ENCODE peak calls at places on chromosomes 13 and 19, in nine cellular contexts. I, N, G, Y, K, S, U, E and C are unnamed samples. For H3K4me1, the result is how much of the 10 kb centered on the place peaks cover.

GRCh38 chr13:27359203-27359821 is 65.1 kb upstream of the GTF3A start:
- DNase-seq in N (peak), I (peak), U (peak), Y (no peak), E (peak), K (peak), S (peak), G (peak), C (peak)

GRCh38 chr13:46097015-46097414 is 7.8 kb downstream of the CPB2 start:
- DNase-seq in S (no peak), G (no peak), U (no peak), I (no peak), K (no peak), Y (no peak), N (no peak), E (no peak), C (no peak)

GRCh38 chr13:77489566-77490337 is 45.8 kb upstream of the SCEL start:
- DNase-seq in E (no peak), G (no peak), U (no peak), N (no peak), Y (no peak), K (no peak), I (no peak), S (no peak), C (no peak)

GRCh38 chr13:47708386-47708785 is 292.7 kb downstream of the SUCLA2 start:
- DNase-seq in K (peak), I (no peak), U (no peak), G (no peak), E (no peak), Y (no peak), N (no peak), S (peak), C (no peak)

GRCh38 chr13:111945086-111945485 is 121.9 kb upstream of the SOX1 start:
- DNase-seq in Y (no peak), E (no peak), U (no peak), S (no peak), N (no peak), K (no peak), G (no peak), I (no peak), C (no peak)

GRCh38 chr13:75715598-75716523 is 79.7 kb downstream of the LMO7 start:
- DNase-seq in E (no peak), K (no peak), G (no peak), I (no peak), N (no peak), S (no peak), U (no peak), Y (no peak), C (no peak)

GRCh38 chr19:28466107-28467045 is 746.6 kb downstream of the UQCRFS1 start:
- DNase-seq in U (peak), E (peak), Y (no peak), I (peak), K (peak), N (peak), S (peak), G (peak), C (peak)

GRCh38 chr13:95121516-95121915 is 179.7 kb downstream of the ABCC4 start:
- DNase-seq in U (no peak), I (no peak), S (no peak), Y (no peak), E (no peak), K (peak), N (no peak), G (no peak), C (no peak)

GRCh38 chr19:47991191-47991808 is 670 bp downstream of the BSPH1 start:
- DNase-seq in G (no peak), E (no peak), K (no peak), U (no peak), N (no peak), Y (no peak), S (no peak), I (no peak), C (no peak)

GRCh38 chr19:953501-954271 is 27.9 kb downstream of the ARID3A start:
- DNase-seq in Y (no peak), I (no peak), G (no peak), S (no peak), N (no peak), E (no peak), U (peak), K (no peak), C (no peak)

GRCh38 chr19:15197275-15198005 is 3.4 kb downstream of the NOTCH3 start:
- DNase-seq in E (no peak), Y (no peak), G (no peak), U (no peak), I (no peak), N (no peak), S (peak), K (no peak), C (no peak)

GRCh38 chr13:36907801-36908200 is 12.2 kb downstream of the SMAD9 start:
- DNase-seq in U (no peak), E (no peak), G (no peak), N (no peak), I (no peak), K (no peak), S (no peak), Y (no peak), C (no peak)

GRCh38 chr19:46603752-46604241 is 2.7 kb downstream of the CALM3 start:
- DNase-seq in Y (no peak), E (no peak), I (no peak), N (no peak), K (no peak), U (no peak), S (no peak), G (no peak), C (peak)

GRCh38 chr13:80116107-80116506 is 224.8 kb downstream of the SPRY2 start:
- DNase-seq in S (peak), G (no peak), I (no peak), Y (no peak), E (no peak), N (no peak), K (peak), U (no peak), C (no peak)

GRCh38 chr13:75226755-75227435 is 255.1 kb downstream of the TBC1D4 start:
- DNase-seq in Y (peak), K (peak), S (peak), I (no peak), U (peak), E (peak), G (no peak), N (no peak), C (no peak)

GRCh38 chr19:19530423-19530804 is 1.7 kb downstream of the YJEFN3 start:
- DNase-seq in Y (no peak), E (no peak), S (peak), U (peak), G (no peak), N (no peak), I (no peak), K (no peak), C (no peak)

GRCh38 chr13:97194473-97194872 is 27.7 kb upstream of the MBNL2 start:
- DNase-seq in U (peak), E (no peak), N (no peak), Y (peak), G (no peak), I (no peak), K (peak), S (peak), C (no peak)

GRCh38 chr19:39372047-39372802 is 18.7 kb downstream of the PAF1 start:
- DNase-seq in K (peak), S (peak), G (peak), N (no peak), E (peak), U (no peak), Y (no peak), I (peak), C (peak)

GRCh38 chr13:98220188-98220765 is 43.2 kb upstream of the RNF113B start:
- DNase-seq in I (no peak), K (peak), Y (no peak), S (no peak), N (no peak), E (no peak), U (no peak), G (no peak), C (no peak)

GRCh38 chr13:105817011-105817410 is 718.5 kb downstream of the EFNB2 start:
- DNase-seq in N (no peak), G (no peak), I (no peak), U (peak), K (no peak), Y (peak), E (no peak), S (no peak), C (no peak)

GRCh38 chr13:19587635-19588300 is 26.4 kb upstream of the TPTE2 start:
- DNase-seq in I (no peak), S (peak), N (no peak), E (no peak), Y (no peak), U (peak), G (peak), K (peak), C (no peak)

GRCh38 chr19:45564131-45564780 is 20.3 kb downstream of the OPA3 start:
- DNase-seq in K (no peak), U (peak), I (peak), Y (no peak), G (no peak), S (no peak), N (no peak), E (no peak), C (no peak)

GRCh38 chr19:29690842-29691241 is 24.2 kb downstream of the C19orf12 start:
- DNase-seq in U (peak), E (no peak), G (no peak), Y (peak), K (peak), N (peak), S (peak), I (peak), C (no peak)

GRCh38 chr19:33724021-33724722 is 72.5 kb upstream of the KCTD15 start:
- DNase-seq in E (no peak), K (no peak), I (no peak), G (no peak), U (no peak), Y (no peak), N (no peak), S (no peak), C (no peak)

GRCh38 chr13:43389573-43389972 is 366.2 kb downstream of the DNAJC15 start:
- DNase-seq in G (no peak), N (no peak), K (no peak), I (no peak), S (peak), Y (no peak), U (no peak), E (no peak), C (no peak)

GRCh38 chr19:5306531-5306930 is 34.1 kb downstream of the PTPRS start:
- DNase-seq in Y (no peak), I (no peak), K (no peak), E (no peak), G (no peak), S (no peak), N (no peak), U (peak), C (no peak)

GRCh38 chr13:24038405-24038804 is 122.1 kb upstream of the SPATA13 start:
- DNase-seq in G (no peak), S (peak), K (peak), Y (no peak), N (no peak), U (peak), E (no peak), I (peak), C (no peak)

GRCh38 chr19:47229674-47230121 is 1.3 kb downstream of the BBC3 start:
- DNase-seq in S (peak), E (no peak), U (peak), Y (no peak), I (no peak), N (peak), G (no peak), K (peak), C (no peak)

GRCh38 chr13:79398915-79399314 is 7.1 kb downstream of the RBM26 start:
- DNase-seq in U (no peak), G (no peak), E (no peak), Y (no peak), S (peak), I (no peak), N (no peak), K (peak), C (no peak)

GRCh38 chr19:991174-991931 is 7.2 kb downstream of the WDR18 start:
- DNase-seq in G (no peak), E (no peak), U (peak), S (peak), K (peak), I (no peak), N (peak), Y (no peak), C (no peak)

GRCh38 chr13:99425485-99426341 is 75.6 kb upstream of the TM9SF2 start:
- DNase-seq in U (no peak), E (no peak), S (no peak), K (no peak), Y (no peak), I (peak), G (no peak), N (peak), C (no peak)

GRCh38 chr19:14337510-14337909 is 43.7 kb upstream of the ADGRE5 start:
- DNase-seq in Y (no peak), U (peak), N (no peak), K (no peak), G (no peak), I (peak), S (no peak), E (no peak), C (peak)

GRCh38 chr13:102566513-102566912 is 30.3 kb upstream of the TPP2 start:
- DNase-seq in I (no peak), K (no peak), N (no peak), Y (no peak), E (no peak), G (no peak), U (no peak), S (no peak), C (no peak)

DNA sequence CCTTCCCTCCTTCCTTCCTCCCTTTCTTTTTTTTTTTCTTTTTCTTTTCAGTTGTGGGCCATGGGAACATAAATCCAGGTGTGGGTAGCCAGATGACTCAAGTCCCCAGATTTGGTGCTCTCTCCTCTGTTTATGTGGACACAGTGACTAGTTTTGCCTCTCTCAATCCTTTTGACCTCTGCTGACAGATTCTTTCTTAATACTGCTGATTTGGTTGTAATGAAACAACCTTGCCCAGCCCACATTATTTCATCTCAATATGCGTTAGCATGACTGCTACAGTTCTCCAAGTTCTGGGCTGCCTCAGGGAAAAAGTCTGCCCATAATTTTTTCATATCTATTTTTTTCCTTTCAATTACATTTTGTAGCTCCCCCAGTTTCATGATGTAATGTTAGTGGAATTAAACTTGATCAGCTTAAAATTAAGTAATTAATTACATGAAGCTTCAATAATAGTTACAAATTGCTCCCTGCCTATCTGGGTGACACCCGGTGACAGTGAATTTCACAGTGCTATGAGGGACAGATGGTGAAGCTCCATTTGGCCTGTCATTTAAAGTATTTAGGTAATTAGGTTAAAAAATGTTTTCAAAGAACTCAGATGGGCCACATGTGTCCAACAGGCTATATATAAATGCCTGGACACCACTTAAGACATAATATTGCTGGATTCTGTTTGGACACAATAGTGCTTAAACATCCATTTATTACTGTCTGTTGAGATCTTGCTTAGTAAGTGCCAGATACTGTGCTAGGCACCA is 118.8 kb upstream of the FRY start:
- DNase-seq in K (no peak), Y (no peak), U (no peak), E (no peak), S (no peak), I (no peak), N (no peak), G (no peak), C (no peak)
- H3K4me1 ChIP-seq in K (under half), Y (under half), U (under half), E (under half), S (under half), I (under half), N (under half), G (half or more), C (under half)

GRCh38 chr19:55256562-55257460 is 2.0 kb downstream of the PPP6R1 start:
- DNase-seq in G (no peak), I (no peak), Y (no peak), S (no peak), N (no peak), U (no peak), E (no peak), K (no peak), C (no peak)

GRCh38 chr19:55255618-55256423 is 3.0 kb downstream of the PPP6R1 start:
- DNase-seq in G (no peak), K (peak), E (no peak), I (peak), Y (no peak), N (peak), U (no peak), S (peak), C (no peak)

GRCh38 chr19:55258828-55259539 is at the start of gene PPP6R1:
- DNase-seq in S (peak), U (peak), N (peak), E (peak), Y (peak), K (peak), G (peak), I (peak), C (peak)

GRCh38 chr19:55258476-55258827 is 365 bp downstream of the PPP6R1 start:
- DNase-seq in S (no peak), Y (no peak), I (no peak), N (peak), K (no peak), G (no peak), U (no peak), E (no peak), C (peak)

GRCh38 chr19:55257461-55258411 is 1.1 kb downstream of the PPP6R1 start:
- DNase-seq in Y (no peak), N (peak), G (no peak), I (no peak), S (peak), E (no peak), K (no peak), U (peak), C (no peak)
- H3K4me1 ChIP-seq in Y (under half), N (under half), G (half or more), I (under half), S (under half), E (under half), K (under half), U (under half), C (half or more)

GRCh38 chr19:40810160-40810559 is 11.2 kb downstream of the EGLN2 start:
- DNase-seq in G (no peak), Y (no peak), I (no peak), N (no peak), E (no peak), U (no peak), S (no peak), K (no peak), C (peak)
- H3K4me1 ChIP-seq in G (half or more), Y (under half), I (under half), N (half or more), E (half or more), U (under half), S (under half), K (under half), C (half or more)

DNA sequence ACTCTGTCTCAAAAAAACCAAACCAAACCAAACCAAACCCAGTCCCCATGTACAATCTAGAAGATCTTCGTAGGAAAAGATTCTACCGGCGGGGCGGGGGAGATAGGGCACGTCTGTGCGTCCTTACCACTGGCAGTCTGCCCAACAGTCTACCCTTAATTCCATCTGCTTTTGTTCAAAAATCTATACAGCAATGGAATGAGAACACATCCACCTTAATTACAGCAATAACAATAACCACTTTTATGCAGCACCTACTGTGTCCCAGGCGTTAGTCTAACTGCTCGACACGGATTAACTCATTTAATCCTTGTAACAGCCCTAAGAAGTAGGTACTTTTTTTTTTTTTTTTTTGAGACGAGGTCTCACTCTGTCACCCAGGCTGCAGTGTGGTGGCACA is 2.5 kb upstream of the ATF5 start:
- DNase-seq in N (no peak), U (no peak), E (no peak), I (no peak), K (no peak), Y (no peak), G (no peak), S (no peak), C (no peak)
- H3K4me1 ChIP-seq in N (under half), U (under half), E (under half), I (under half), K (under half), Y (under half), G (under half), S (under half), C (under half)

GRCh38 chr13:44661936-44662335 is 85.8 kb upstream of the TSC22D1 start:
- DNase-seq in I (no peak), U (no peak), E (no peak), Y (no peak), G (no peak), S (no peak), N (no peak), K (no peak), C (no peak)
- H3K4me1 ChIP-seq in I (under half), U (under half), E (under half), Y (under half), G (under half), S (under half), N (under half), K (under half), C (under half)

DNA sequence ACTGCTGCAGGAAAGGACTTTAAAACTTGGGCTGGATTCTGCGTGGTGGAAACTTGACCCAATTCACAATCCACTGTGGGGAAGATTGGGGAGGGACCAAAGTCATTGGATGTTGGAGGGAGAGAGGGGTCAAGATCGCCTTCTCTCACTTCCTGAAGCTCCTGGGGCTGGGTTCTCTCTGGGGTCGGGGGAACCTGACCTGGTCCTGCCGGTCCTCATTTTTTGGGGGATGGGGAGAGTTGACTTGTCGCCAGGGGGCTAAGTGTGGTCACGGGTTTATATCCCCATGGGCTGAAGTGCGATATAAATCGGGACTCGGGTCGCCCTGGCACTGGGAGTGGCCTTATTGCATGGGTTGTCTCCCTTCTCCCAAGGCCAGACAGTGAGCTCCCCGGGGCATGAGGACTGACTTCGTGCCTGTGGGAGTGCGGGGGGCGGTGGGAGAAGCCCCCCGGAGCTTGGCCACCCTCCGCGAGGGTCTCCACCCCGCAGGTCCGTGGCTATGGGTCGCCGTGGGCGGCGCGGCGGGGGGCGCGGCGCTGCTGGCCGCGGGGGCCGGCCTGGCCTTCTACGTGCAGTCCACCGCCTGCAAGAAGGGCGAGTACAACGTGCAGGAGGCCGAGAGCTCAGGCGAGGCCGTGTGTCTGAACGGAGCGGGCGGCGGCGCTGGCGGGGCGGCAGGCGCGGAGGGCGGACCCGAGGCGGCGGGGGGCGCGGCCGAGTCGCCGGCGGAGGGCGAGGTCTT is 6.3 kb downstream of the ICAM5 start:
- DNase-seq in U (peak), G (no peak), K (no peak), Y (no peak), S (no peak), E (no peak), N (no peak), I (no peak), C (no peak)
- H3K4me1 ChIP-seq in U (under half), G (under half), K (under half), Y (under half), S (under half), E (half or more), N (under half), I (under half), C (under half)

GRCh38 chr19:56134655-56134922 is 6.5 kb upstream of the ZNF444 start:
- DNase-seq in U (no peak), I (no peak), S (no peak), Y (no peak), N (no peak), G (no peak), E (no peak), K (no peak), C (no peak)
- H3K4me1 ChIP-seq in U (under half), I (under half), S (under half), Y (under half), N (under half), G (under half), E (under half), K (under half), C (under half)